ENCODE peak calls at places on chromosomes 5 and 9, in six cellular contexts. Z, Q, L, M, X and A are unnamed samples.

GRCh38 chr9:91207889-91208651 is 153.6 kb downstream of the AUH start:
- DNase-seq in X (peak; percentile 28), M (peak; percentile 91), Z (no peak), Q (no peak), L (no peak), A (peak; percentile 56)

GRCh38 chr5:124729687-124730359 is 16.6 kb downstream of the ZNF608 start:
- DNase-seq in Z (no peak), L (no peak), X (no peak), M (peak; percentile 72), Q (no peak), A (peak; percentile 39)

GRCh38 chr9:85248514-85249312 is 493.0 kb downstream of the AGTPBP1 start:
- DNase-seq in X (peak; percentile 50), M (no peak), L (peak; percentile 21), Q (no peak), Z (peak; percentile 45), A (no peak)

GRCh38 chr5:173880306-173880985 is 7.7 kb upstream of the CPEB4 start:
- DNase-seq in L (peak; percentile 83), X (peak; percentile 81), Q (no peak), Z (peak; percentile 97), M (no peak), A (no peak)

GRCh38 chr5:6676702-6677101 is 36.5 kb upstream of the TENT4A start:
- DNase-seq in Q (no peak), Z (no peak), X (no peak), M (no peak), L (peak; percentile 11), A (no peak)

GRCh38 chr9:28820741-28821140 is 1247.5 kb upstream of the C9orf72 start:
- DNase-seq in Q (no peak), L (no peak), X (no peak), Z (no peak), M (no peak), A (no peak)

GRCh38 chr5:9775339-9775738 is 145.2 kb upstream of the TAS2R1 start:
- DNase-seq in Q (no peak), Z (no peak), M (no peak), L (no peak), X (no peak), A (no peak)

GRCh38 chr5:126780165-126780827 is 3.4 kb downstream of the LMNB1 start:
- DNase-seq in Q (peak; percentile 67), X (peak; percentile 45), Z (no peak), M (peak; percentile 82), L (peak; percentile 70), A (peak; percentile 69)

GRCh38 chr5:159133041-159133741 is 33.5 kb upstream of the EBF1 start:
- DNase-seq in X (peak; percentile 78), L (peak; percentile 65), Q (no peak), M (peak; percentile 74), Z (peak; percentile 40), A (peak; percentile 55)

GRCh38 chr5:132758406-132758805 is 11.2 kb downstream of the CCNI2 start:
- DNase-seq in L (no peak), M (no peak), Q (peak; percentile 40), X (no peak), Z (no peak), A (no peak)

GRCh38 chr5:5767286-5767928 is 344.9 kb downstream of the ICE1 start:
- DNase-seq in L (no peak), Q (no peak), X (no peak), Z (no peak), M (no peak), A (no peak)

GRCh38 chr9:6243746-6244145 is 28.1 kb downstream of the IL33 start:
- DNase-seq in Q (no peak), X (peak; percentile 48), L (peak; percentile 7), Z (no peak), M (peak; percentile 59), A (peak; percentile 58)

GRCh38 chr5:180602481-180603075 is 11.3 kb upstream of the SCGB3A1 start:
- DNase-seq in L (no peak), X (no peak), Q (no peak), M (no peak), Z (no peak), A (peak; percentile 25)

GRCh38 chr5:89584339-89584956 is 701.5 kb upstream of the MEF2C start:
- DNase-seq in Z (peak; percentile 62), L (peak; percentile 67), M (no peak), X (peak; percentile 50), Q (no peak), A (no peak)

GRCh38 chr5:163281512-163281911 is 155.9 kb upstream of the CCNG1 start:
- DNase-seq in Q (no peak), M (no peak), L (no peak), Z (no peak), X (no peak), A (no peak)

GRCh38 chr5:13378073-13378472 is 566.4 kb downstream of the DNAH5 start:
- DNase-seq in X (peak; percentile 3), L (no peak), Z (no peak), M (no peak), Q (peak; percentile 65), A (no peak)

GRCh38 chr5:64883912-64884311 is 115.2 kb downstream of the CWC27 start:
- DNase-seq in M (no peak), Q (no peak), X (no peak), Z (no peak), L (no peak), A (no peak)

GRCh38 chr5:178793156-178793555 is 62.7 kb upstream of the ZNF354A start:
- DNase-seq in M (no peak), L (no peak), Q (no peak), Z (no peak), X (no peak), A (no peak)
- TF ChIP-seq CTCF in M (no peak), L (no peak), Q (no peak), Z (no peak), X (peak; percentile 12), A (peak; percentile 26)

GRCh38 chr9:129007035-129007765 is 20.9 kb downstream of the SH3GLB2 start:
- DNase-seq in Z (no peak), M (no peak), X (no peak), L (no peak), Q (peak; percentile 78), A (no peak)
- TF ChIP-seq CTCF in Z (no peak), M (no peak), X (no peak), L (no peak), Q (no peak), A (no peak)

GRCh38 chr5:75167345-75167744 is 69.3 kb downstream of the ANKRD31 start:
- DNase-seq in L (no peak), Z (no peak), Q (no peak), M (peak; percentile 1), X (no peak), A (peak; percentile 4)
- TF ChIP-seq CTCF in L (no peak), Z (no peak), Q (no peak), M (no peak), X (peak; percentile 17), A (no peak)

GRCh38 chr5:79990205-79990597 is 861 bp downstream of the MTX3 start:
- DNase-seq in X (no peak), M (peak; percentile 74), Z (no peak), Q (no peak), L (no peak), A (peak; percentile 54)
- TF ChIP-seq CTCF in X (no peak), M (no peak), Z (no peak), Q (no peak), L (no peak), A (no peak)